ENCODE peak calls at places on chromosome 7, in six cellular contexts. J is thyroid gland, T is psoas muscle, F is cardiac fibroblast, U is HL-60, C is brain microvascular endothelial cell. L is an unnamed sample.

GRCh38 chr7:14905764-14906163 is 3.2 kb upstream of the DGKB start:
- DNase-seq in J (no peak), T (no peak), F (no peak), U (no peak), C (no peak), L (no peak)

GRCh38 chr7:136869991-136870798 is 1.7 kb downstream of the CHRM2 start:
- DNase-seq in U (no peak), T (no peak), F (peak; percentile 18), J (peak; percentile 11), C (no peak), L (no peak)

GRCh38 chr7:44043902-44044301 is 600 bp upstream of the DBNL start:
- DNase-seq in J (no peak), U (no peak), F (no peak), T (no peak), C (no peak), L (no peak)

GRCh38 chr7:48875300-48875916 is 48.9 kb upstream of the CDC14C start:
- DNase-seq in U (peak; percentile 21), F (no peak), J (peak; percentile 52), C (peak; percentile 34), T (peak; percentile 21), L (no peak)

GRCh38 chr7:94133460-94133859 is 129.3 kb upstream of the BET1 start:
- DNase-seq in T (no peak), F (peak; percentile 49), C (no peak), U (no peak), J (no peak), L (no peak)

GRCh38 chr7:113289140-113289740 is 170.9 kb upstream of the SMIM30 start:
- DNase-seq in T (no peak), U (peak; percentile 66), J (no peak), F (peak; percentile 50), C (peak; percentile 53), L (peak; percentile 37)

GRCh38 chr7:134470864-134471263 is 12.0 kb upstream of the AKR1B1 start:
- DNase-seq in U (no peak), F (peak; percentile 35), J (no peak), C (peak; percentile 79), T (no peak), L (no peak)

GRCh38 chr7:17770710-17771375 is 169.5 kb downstream of the SNX13 start:
- DNase-seq in J (no peak), C (no peak), T (no peak), F (no peak), U (peak; percentile 86), L (no peak)

GRCh38 chr7:4931932-4932331 is 27.1 kb downstream of the MMD2 start:
- DNase-seq in C (no peak), J (no peak), U (no peak), T (no peak), F (no peak), L (no peak)

DNA sequence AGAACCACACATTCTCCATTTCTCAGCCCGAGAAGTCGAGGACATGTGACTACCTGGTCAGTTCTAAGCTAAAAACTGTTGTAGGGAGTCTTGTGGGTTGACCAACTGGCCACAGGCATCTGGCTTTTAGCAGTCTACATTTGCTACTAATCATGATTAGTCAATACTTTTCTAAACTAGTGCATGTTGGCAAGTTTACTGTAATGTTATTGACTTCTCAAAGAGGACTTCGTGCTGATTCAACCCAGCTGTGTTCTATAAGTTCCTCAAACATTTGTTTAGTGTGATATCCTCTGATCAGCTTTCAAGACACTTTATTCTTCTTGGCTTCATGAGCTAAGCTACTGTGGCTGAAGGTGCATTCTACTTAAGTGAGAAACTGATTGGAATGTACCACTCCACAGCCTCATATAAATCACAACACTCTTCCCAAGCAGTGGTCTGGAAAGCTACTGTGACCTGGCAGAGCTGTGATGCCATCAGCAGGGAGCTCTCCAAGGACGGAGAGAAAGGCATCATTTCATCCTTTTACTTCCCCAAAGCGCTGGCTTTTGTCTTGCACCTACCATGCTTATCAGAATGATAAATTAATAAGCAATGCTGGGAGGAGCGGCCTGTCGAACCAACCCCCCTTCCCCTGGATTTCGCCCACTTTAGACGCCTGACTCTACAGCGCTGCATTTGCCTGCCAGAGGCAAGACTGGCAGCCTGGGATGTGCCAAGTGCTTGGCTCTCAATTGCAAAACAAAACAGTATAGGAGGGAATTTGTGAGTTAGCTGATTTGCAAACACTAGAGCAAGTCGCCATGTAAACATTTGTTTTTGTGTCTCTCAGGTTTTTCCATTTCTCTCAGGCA is 206.7 kb upstream of the PLXNA4 start:
- DNase-seq in J (no peak), C (peak; percentile 40), U (no peak), F (peak; percentile 17), T (no peak), L (peak; percentile 95)
- TF ChIP-seq CTCF in J (no peak), C (no peak), U (no peak), F (no peak), T (no peak), L (no peak)

DNA sequence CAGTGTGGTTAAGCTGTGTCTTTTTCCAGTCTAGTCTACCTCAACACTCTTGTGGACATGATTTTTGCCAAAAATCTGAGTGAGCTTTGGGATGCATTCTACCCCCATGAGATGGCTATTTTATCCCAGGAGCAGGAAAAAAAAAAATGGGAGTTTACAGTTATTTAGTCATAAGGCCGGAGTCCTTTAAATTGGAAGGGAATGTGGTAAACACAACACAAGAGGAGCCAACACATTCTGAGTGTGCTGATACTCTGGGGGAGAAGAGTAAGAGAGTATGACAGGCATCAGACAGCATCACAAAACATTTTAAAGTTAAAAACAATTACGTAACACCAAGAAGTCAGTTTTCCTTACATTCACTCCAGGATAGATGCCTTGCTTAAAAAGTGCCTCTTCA is 46.1 kb downstream of the C1GALT1 start:
- DNase-seq in C (no peak), T (no peak), J (no peak), F (peak; percentile 36), U (no peak), L (peak; percentile 3)
- H3K4me3 ChIP-seq in C (no peak overlapping the region), T (no peak overlapping the region), J (no peak overlapping the region), F (no peak overlapping the region), U (no peak overlapping the region), L (no peak overlapping the region)

DNA sequence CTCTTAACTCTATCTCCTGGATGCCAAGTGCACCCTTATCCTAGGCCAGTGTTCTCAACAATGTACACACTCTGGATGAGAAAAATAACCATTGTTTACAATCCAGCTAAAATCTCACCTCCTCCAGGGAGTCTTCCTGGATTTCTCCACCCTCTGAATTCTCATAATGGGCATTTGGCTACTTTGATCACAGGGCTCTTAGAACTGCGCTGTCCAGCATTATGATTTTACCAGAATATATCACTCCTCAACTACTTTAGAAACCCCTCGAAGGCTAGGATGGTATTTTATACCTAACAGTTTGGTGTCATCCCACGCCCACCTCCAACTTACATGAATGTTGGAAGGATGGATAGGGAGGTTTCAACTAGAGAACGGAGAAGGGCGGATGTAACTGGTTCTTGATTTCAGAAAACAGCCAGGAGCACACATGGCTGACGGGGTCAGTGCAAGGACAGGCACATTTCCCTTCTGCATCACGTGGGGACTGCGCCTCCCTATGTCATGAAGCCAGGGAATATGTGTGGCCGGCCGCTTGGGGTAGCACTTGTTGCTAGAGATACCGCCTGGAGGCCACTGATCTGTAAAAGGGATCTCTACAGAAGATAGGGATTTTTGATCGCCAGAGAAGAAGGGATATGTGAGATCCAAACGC is 1.2 kb upstream of the ATP6V0E2 start:
- DNase-seq in F (peak; percentile 77), C (peak; percentile 90), T (peak; percentile 80), U (peak; percentile 54), J (peak; percentile 77), L (peak; percentile 37)
- TF ChIP-seq CTCF in F (peak; percentile 28), C (peak; percentile 44), T (peak; percentile 31), U (no peak), J (no peak), L (peak; percentile 25)

DNA sequence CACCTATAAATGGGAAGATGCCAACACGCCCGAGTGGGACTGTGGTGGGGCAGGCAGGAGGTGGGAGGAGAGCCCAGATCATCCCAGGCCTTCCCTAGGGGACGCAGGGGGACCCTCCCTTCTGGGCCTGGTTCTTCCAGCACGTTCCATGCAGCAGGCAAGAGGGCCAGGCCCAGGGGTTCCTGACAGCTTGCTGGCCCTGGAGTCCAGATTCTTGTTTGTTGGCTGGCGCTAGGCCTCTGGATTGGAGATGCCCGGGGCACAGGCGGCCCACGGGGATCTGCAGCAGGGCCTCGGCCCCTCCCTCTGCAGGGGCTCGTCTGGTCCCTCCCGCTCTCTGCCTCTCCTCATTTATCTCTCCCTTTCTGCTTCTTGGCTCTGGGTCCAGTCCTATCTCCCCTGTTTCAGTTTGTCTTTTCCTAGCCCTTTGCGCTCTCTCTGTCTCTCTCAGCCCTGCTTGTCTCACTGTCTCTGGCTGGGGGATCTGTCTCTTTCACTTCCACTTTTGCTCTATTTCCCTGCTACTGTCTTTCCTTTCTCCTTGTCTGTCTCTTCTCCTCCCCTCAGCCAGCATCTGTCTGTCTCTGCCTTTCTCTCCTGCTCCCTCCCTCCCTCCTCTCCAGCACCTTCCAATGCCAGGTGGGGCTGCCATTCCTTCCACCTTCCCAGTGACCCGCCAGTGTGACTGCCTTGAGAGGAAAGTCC is 1.1 kb upstream of the AQP1 start:
- DNase-seq in F (no peak), C (no peak), T (no peak), U (no peak), J (no peak), L (no peak)
- H3K4me3 ChIP-seq in F (no peak overlapping the region), C (no peak overlapping the region), T (no peak overlapping the region), U (no peak overlapping the region), J (no peak overlapping the region), L (no peak overlapping the region)